ENCODE peak calls at places on chromosomes 1 and 21, in five cellular contexts. One of them, this sample, is unnamed.

GRCh38 chr1:188237573-188238353 is 1409.0 kb downstream of the PLA2G4A start:
- DNase-seq in COR-L47: no peak
- DNase-seq in nucleus accumbens: no peak
- DNase-seq in CD8-positive, alpha-beta memory T cell: no peak
- DNase-seq in G401: no peak
- DNase-seq in this sample: no peak

GRCh38 chr1:150551784-150552691 is 2.8 kb downstream of the ADAMTSL4 start:
- DNase-seq in COR-L47: no peak
- DNase-seq in nucleus accumbens: no peak
- DNase-seq in CD8-positive, alpha-beta memory T cell: no peak
- DNase-seq in G401: no peak
- DNase-seq in this sample: no peak

GRCh38 chr1:41662656-41663437 is 178.4 kb upstream of the EDN2 start:
- DNase-seq in COR-L47: peak; percentile 68
- DNase-seq in nucleus accumbens: no peak
- DNase-seq in CD8-positive, alpha-beta memory T cell: no peak
- DNase-seq in G401: peak; percentile 18
- DNase-seq in this sample: no peak

GRCh38 chr21:33543505-33544129 is 779 bp downstream of the SON start:
- DNase-seq in COR-L47: no peak
- DNase-seq in nucleus accumbens: no peak
- DNase-seq in CD8-positive, alpha-beta memory T cell: no peak
- DNase-seq in G401: no peak
- DNase-seq in this sample: no peak

GRCh38 chr1:91916811-91917460 is 31.0 kb upstream of the TGFBR3 start:
- DNase-seq in COR-L47: no peak
- DNase-seq in nucleus accumbens: no peak
- DNase-seq in CD8-positive, alpha-beta memory T cell: no peak
- DNase-seq in G401: no peak
- DNase-seq in this sample: no peak

GRCh38 chr1:38817958-38818705 is 41.4 kb downstream of the RRAGC start:
- DNase-seq in COR-L47: no peak
- DNase-seq in nucleus accumbens: no peak
- DNase-seq in CD8-positive, alpha-beta memory T cell: peak; percentile 6
- DNase-seq in G401: no peak
- DNase-seq in this sample: no peak

GRCh38 chr1:20359451-20360330 is 69.0 kb downstream of the VWA5B1 start:
- DNase-seq in COR-L47: no peak
- DNase-seq in nucleus accumbens: no peak
- DNase-seq in CD8-positive, alpha-beta memory T cell: no peak
- DNase-seq in G401: peak; percentile 34
- DNase-seq in this sample: no peak

GRCh38 chr1:8583031-8583430 is 234.4 kb downstream of the RERE start:
- DNase-seq in COR-L47: no peak
- DNase-seq in nucleus accumbens: no peak
- DNase-seq in CD8-positive, alpha-beta memory T cell: no peak
- DNase-seq in G401: no peak
- DNase-seq in this sample: no peak